ENCODE peak calls at places on chromosome 19, in four cellular contexts. W is T-helper 9 cell, J is amygdala, M is GM04503. I is an unnamed sample.

GRCh38 chr19:2495130-2495641 is 19.3 kb downstream of the GADD45B start:
- DNase-seq in W (no peak), J (no peak), M (no peak), I (no peak)

GRCh38 chr19:50646074-50646807 is 3.0 kb upstream of the C19orf81 start:
- DNase-seq in W (no peak), J (no peak), M (peak), I (no peak)

GRCh38 chr19:13825489-13826475 is 30.5 kb downstream of the ZSWIM4 start:
- DNase-seq in W (no peak), J (no peak), M (no peak), I (no peak)

GRCh38 chr19:1102407-1103106 is 1.2 kb upstream of the GPX4 start:
- DNase-seq in W (no peak), J (no peak), M (peak), I (no peak)

GRCh38 chr19:19461671-19462622 is 53.4 kb downstream of the TSSK6 start:
- DNase-seq in W (no peak), J (no peak), M (no peak), I (no peak)

GRCh38 chr19:19120308-19121156 is 17.7 kb downstream of the TMEM161A start:
- DNase-seq in W (no peak), J (no peak), M (no peak), I (no peak)

GRCh38 chr19:15136234-15136954 is 29.2 kb downstream of the SYDE1 start:
- DNase-seq in W (no peak), J (no peak), M (no peak), I (no peak)

GRCh38 chr19:9130965-9131364 is 4.2 kb upstream of the OR7G3 start:
- DNase-seq in W (no peak), J (no peak), M (no peak), I (no peak)

GRCh38 chr19:35208121-35208520 is 20.4 kb downstream of the FAM187B start:
- DNase-seq in W (no peak), J (no peak), M (no peak), I (no peak)

I was measured in CD8-positive, alpha-beta memory T cell.